ENCODE peak calls at places on chromosomes 4 and X, in six cellular contexts. S, X, E, B, G and F are unnamed samples.

GRCh38 chrX:110657073-110657472 is 138.5 kb downstream of the CHRDL1 start:
- DNase-seq in S (no peak), X (no peak), E (no peak), B (no peak), G (no peak), F (no peak)

GRCh38 chr4:105471566-105472176 is 2.2 kb downstream of the PPA2 start:
- DNase-seq in S (peak), X (peak), E (peak), B (peak), G (peak), F (peak)

GRCh38 chrX:44908198-44908597 is 35.2 kb downstream of the KDM6A start:
- DNase-seq in S (no peak), X (no peak), E (no peak), B (no peak), G (no peak), F (no peak)

GRCh38 chr4:153346563-153346962 is 2.1 kb downstream of the MND1 start:
- DNase-seq in S (peak), X (no peak), E (no peak), B (no peak), G (no peak), F (no peak)

GRCh38 chr4:138398297-138398696 is 156.1 kb upstream of the SLC7A11 start:
- DNase-seq in S (no peak), X (no peak), E (no peak), B (no peak), G (no peak), F (no peak)

GRCh38 chrX:15336023-15336413 is 695 bp upstream of the PIGA start:
- DNase-seq in S (peak), X (peak), E (no peak), B (peak), G (no peak), F (no peak)

GRCh38 chrX:24396236-24396929 is 35.9 kb downstream of the SUPT20HL1 start:
- DNase-seq in S (no peak), X (peak), E (no peak), B (no peak), G (no peak), F (no peak)

GRCh38 chrX:9626379-9626778 is 139.3 kb downstream of the GPR143 start:
- DNase-seq in S (no peak), X (peak), E (no peak), B (no peak), G (no peak), F (no peak)

GRCh38 chr4:186904104-186904503 is 180.4 kb upstream of the FAT1 start:
- DNase-seq in S (no peak), X (peak), E (no peak), B (no peak), G (no peak), F (no peak)

GRCh38 chr4:152680988-152681731 is 1.4 kb upstream of the TMEM154 start:
- DNase-seq in S (peak), X (peak), E (no peak), B (no peak), G (no peak), F (peak)

GRCh38 chrX:154373340-154374306 is 811 bp downstream of the FLNA start:
- DNase-seq in S (no peak), X (peak), E (peak), B (peak), G (no peak), F (peak)